ENCODE peak calls at places on chromosomes 13 and 19, in nine cellular contexts. Y is foreskin melanocyte; V is fibroblast of lung; Q is COR-L47; G is choroid plexus epithelial cell; R is activated naive CD8-positive, alpha-beta T cell treated with anti-CD3 and anti-CD28 coated beads for 36 hours; U is activated T-helper 1 cell treated with Interleukin-2 at 50 U/mL for 16 hours; A is amniotic stem cell; K is M059J. X is an unnamed sample.

GRCh38 chr13:31073859-31074718 is 87.6 kb downstream of the HSPH1 start:
- DNase-seq in Y (no peak), V (peak; percentile 36), Q (no peak), G (peak; percentile 65), R (peak; percentile 43), U (no peak), A (no peak), K (peak; percentile 67), X (no peak)

GRCh38 chr19:4597975-4598671 is 38.6 kb upstream of the SEMA6B start:
- DNase-seq in Y (no peak), V (no peak), Q (no peak), G (no peak), R (peak; percentile 48), U (peak; percentile 8), A (no peak), K (peak; percentile 52), X (no peak)

GRCh38 chr19:1383311-1384084 is at the start of gene NDUFS7:
- DNase-seq in Y (peak; percentile 82), V (peak; percentile 91), Q (peak; percentile 88), G (peak; percentile 96), R (peak; percentile 92), U (peak; percentile 93), A (peak; percentile 78), K (peak; percentile 81), X (peak; percentile 73)

GRCh38 chr13:44843403-44843802 is 145.9 kb downstream of the NUFIP1 start:
- DNase-seq in Y (no peak), V (peak; percentile 85), Q (no peak), G (peak; percentile 44), R (no peak), U (no peak), A (no peak), K (peak; percentile 69), X (no peak)

GRCh38 chr13:26468203-26468602 is 89.3 kb upstream of the WASF3 start:
- DNase-seq in Y (no peak), V (no peak), Q (no peak), G (no peak), R (no peak), U (no peak), A (no peak), K (no peak), X (no peak)

GRCh38 chr19:3034845-3035541 is 5.9 kb upstream of the TLE2 start:
- DNase-seq in Y (peak; percentile 15), V (peak; percentile 53), Q (no peak), G (peak; percentile 53), R (peak; percentile 45), U (peak; percentile 26), A (no peak), K (peak; percentile 66), X (no peak)

GRCh38 chr19:16591803-16592556 is 19.8 kb upstream of the SLC35E1 start:
- DNase-seq in Y (no peak), V (peak; percentile 20), Q (no peak), G (no peak), R (no peak), U (no peak), A (no peak), K (peak; percentile 68), X (no peak)

GRCh38 chr19:27889156-27889555 is 1323.8 kb downstream of the UQCRFS1 start:
- DNase-seq in Y (no peak), V (no peak), Q (no peak), G (no peak), R (no peak), U (no peak), A (no peak), K (no peak), X (no peak)

GRCh38 chr13:28607187-28607955 is 51.6 kb upstream of the POMP start:
- DNase-seq in Y (no peak), V (no peak), Q (no peak), G (no peak), R (no peak), U (no peak), A (no peak), K (no peak), X (no peak)

GRCh38 chr13:92260363-92260762 is 861.9 kb downstream of the GPC5 start:
- DNase-seq in Y (no peak), V (no peak), Q (no peak), G (no peak), R (no peak), U (no peak), A (no peak), K (no peak), X (no peak)

GRCh38 chr13:98443329-98443728 is 133.6 kb downstream of the STK24 start:
- DNase-seq in Y (peak; percentile 75), V (peak; percentile 76), Q (no peak), G (peak; percentile 54), R (no peak), U (no peak), A (peak; percentile 39), K (peak; percentile 69), X (peak; percentile 40)

GRCh38 chr13:98014766-98015165 is 61.3 kb downstream of the IPO5 start:
- DNase-seq in Y (no peak), V (peak; percentile 80), Q (no peak), G (peak; percentile 82), R (no peak), U (no peak), A (peak; percentile 58), K (peak; percentile 48), X (peak; percentile 42)

GRCh38 chr19:27974082-27974513 is 1238.9 kb downstream of the UQCRFS1 start:
- DNase-seq in Y (peak; percentile 66), V (peak; percentile 56), Q (no peak), G (peak; percentile 58), R (peak; percentile 1), U (no peak), A (no peak), K (no peak), X (peak; percentile 4)

GRCh38 chr19:43664008-43664407 is 6.0 kb downstream of the PLAUR start:
- DNase-seq in Y (no peak), V (no peak), Q (no peak), G (no peak), R (no peak), U (no peak), A (no peak), K (no peak), X (no peak)

GRCh38 chr19:55373993-55374757 is 2.5 kb upstream of the TMEM190 start:
- DNase-seq in Y (no peak), V (peak; percentile 35), Q (no peak), G (no peak), R (no peak), U (no peak), A (no peak), K (peak; percentile 78), X (no peak)

GRCh38 chr13:81929988-81930387 is 1589.1 kb upstream of the SPRY2 start:
- DNase-seq in Y (no peak), V (peak; percentile 6), Q (peak; percentile 53), G (peak; percentile 71), R (no peak), U (no peak), A (peak; percentile 17), K (peak; percentile 1), X (no peak)

GRCh38 chr19:49224856-49225255 is 67.3 kb downstream of the TRPM4 start:
- DNase-seq in Y (no peak), V (peak; percentile 43), Q (peak; percentile 36), G (peak; percentile 57), R (peak; percentile 19), U (no peak), A (peak; percentile 16), K (peak; percentile 76), X (peak; percentile 72)

GRCh38 chr19:7742991-7743390 is 4.3 kb downstream of the CD209 start:
- DNase-seq in Y (no peak), V (no peak), Q (no peak), G (no peak), R (no peak), U (no peak), A (no peak), K (no peak), X (no peak)

GRCh38 chr19:16794456-16794855 is 34.7 kb upstream of the SIN3B start:
- DNase-seq in Y (no peak), V (no peak), Q (no peak), G (no peak), R (no peak), U (no peak), A (no peak), K (no peak), X (no peak)

GRCh38 chr13:22455036-22455435 is 725.7 kb upstream of the SGCG start:
- DNase-seq in Y (no peak), V (no peak), Q (no peak), G (no peak), R (no peak), U (no peak), A (no peak), K (no peak), X (no peak)

GRCh38 chr19:37309834-37310575 is 60.9 kb upstream of the ZNF527 start:
- DNase-seq in Y (no peak), V (no peak), Q (peak; percentile 24), G (no peak), R (peak; percentile 2), U (no peak), A (no peak), K (no peak), X (no peak)

GRCh38 chr13:78662467-78662866 is 3.5 kb upstream of the OBI1 start:
- DNase-seq in Y (no peak), V (no peak), Q (no peak), G (no peak), R (no peak), U (no peak), A (no peak), K (no peak), X (no peak)

GRCh38 chr13:23796546-23796945 is 92.7 kb downstream of the MIPEP start:
- DNase-seq in Y (no peak), V (peak; percentile 14), Q (no peak), G (peak; percentile 59), R (no peak), U (no peak), A (no peak), K (peak; percentile 56), X (no peak)

GRCh38 chr13:98039261-98039660 is 85.8 kb downstream of the IPO5 start:
- DNase-seq in Y (no peak), V (no peak), Q (no peak), G (no peak), R (no peak), U (no peak), A (no peak), K (no peak), X (no peak)

GRCh38 chr19:49149652-49150105 is 5.5 kb downstream of the HRC start:
- DNase-seq in Y (peak; percentile 85), V (peak; percentile 82), Q (peak; percentile 65), G (peak; percentile 92), R (no peak), U (no peak), A (peak; percentile 55), K (peak; percentile 72), X (peak; percentile 42)

GRCh38 chr19:35029737-35030256 is 473 bp upstream of the SCN1B start:
- DNase-seq in Y (no peak), V (no peak), Q (no peak), G (no peak), R (no peak), U (no peak), A (no peak), K (no peak), X (no peak)

GRCh38 chr13:59230484-59231264 is 933.1 kb downstream of the DIAPH3 start:
- DNase-seq in Y (no peak), V (no peak), Q (peak; percentile 4), G (peak; percentile 5), R (no peak), U (no peak), A (no peak), K (no peak), X (no peak)

GRCh38 chr19:40365613-40366401 is 17.3 kb downstream of the PLD3 start:
- DNase-seq in Y (peak; percentile 29), V (peak; percentile 61), Q (no peak), G (peak; percentile 85), R (peak; percentile 50), U (peak; percentile 8), A (no peak), K (no peak), X (no peak)

GRCh38 chr13:36783883-36784282 is 35.1 kb upstream of the RFXAP start:
- DNase-seq in Y (no peak), V (no peak), Q (no peak), G (no peak), R (no peak), U (no peak), A (no peak), K (no peak), X (no peak)

GRCh38 chr13:34933349-34933748 is 8.7 kb upstream of the NBEA start:
- DNase-seq in Y (no peak), V (no peak), Q (peak; percentile 26), G (no peak), R (no peak), U (no peak), A (no peak), K (peak; percentile 7), X (no peak)

GRCh38 chr13:44402902-44403719 is 29.5 kb downstream of the SERP2 start:
- DNase-seq in Y (no peak), V (no peak), Q (no peak), G (no peak), R (no peak), U (no peak), A (no peak), K (no peak), X (no peak)